ENCODE peak calls at places on chromosomes 2 and 18, in four cellular contexts. One of them, this sample, is unnamed. For H3K4me1, the result is how much of the 10 kb centered on the place peaks cover.

GRCh38 chr2:157900203-157900602 is 24.1 kb upstream of the ACVR1 start:
- DNase-seq in right cardiac atrium: no peak
- DNase-seq in neural progenitor cell: no peak
- DNase-seq in IMR-90: no peak
- DNase-seq in this sample: no peak

GRCh38 chr2:147679664-147680502 is 164.9 kb upstream of the ACVR2A start:
- DNase-seq in right cardiac atrium: no peak
- DNase-seq in IMR-90: peak
- DNase-seq in neural progenitor cell: no peak
- DNase-seq in this sample: no peak

GRCh38 chr2:26588576-26588975 is 52.6 kb downstream of the CIB4 start:
- DNase-seq in neural progenitor cell: no peak
- DNase-seq in right cardiac atrium: no peak
- DNase-seq in IMR-90: no peak
- DNase-seq in this sample: no peak

GRCh38 chr2:86298411-86299390 is 38.7 kb downstream of the REEP1 start:
- DNase-seq in right cardiac atrium: no peak
- DNase-seq in IMR-90: no peak
- DNase-seq in neural progenitor cell: peak
- DNase-seq in this sample: peak

GRCh38 chr18:50218432-50219197 is 23.7 kb upstream of the MYO5B start:
- DNase-seq in neural progenitor cell: peak
- DNase-seq in IMR-90: peak
- DNase-seq in right cardiac atrium: no peak
- DNase-seq in this sample: peak

GRCh38 chr2:212337036-212337435 is 201.6 kb downstream of the ERBB4 start:
- DNase-seq in IMR-90: no peak
- DNase-seq in neural progenitor cell: no peak
- DNase-seq in right cardiac atrium: no peak
- DNase-seq in this sample: no peak

GRCh38 chr2:175964195-175964594 is 37.9 kb downstream of the LNPK start:
- DNase-seq in right cardiac atrium: no peak
- DNase-seq in IMR-90: no peak
- DNase-seq in neural progenitor cell: no peak
- DNase-seq in this sample: no peak

GRCh38 chr2:7052404-7052803 is 135.2 kb downstream of the RNF144A start:
- DNase-seq in right cardiac atrium: no peak
- DNase-seq in IMR-90: no peak
- DNase-seq in neural progenitor cell: no peak
- DNase-seq in this sample: no peak

GRCh38 chr18:32351014-32351413 is 119.7 kb downstream of the GAREM1 start:
- DNase-seq in neural progenitor cell: no peak
- DNase-seq in IMR-90: peak
- DNase-seq in right cardiac atrium: no peak
- DNase-seq in this sample: no peak

GRCh38 chr2:239593965-239594771 is 193.3 kb upstream of the HDAC4 start:
- DNase-seq in right cardiac atrium: peak
- DNase-seq in neural progenitor cell: no peak
- DNase-seq in IMR-90: no peak
- DNase-seq in this sample: peak

GRCh38 chr18:45275367-45276113 is 339.7 kb upstream of the SLC14A2 start:
- DNase-seq in IMR-90: peak
- DNase-seq in right cardiac atrium: no peak
- DNase-seq in neural progenitor cell: peak
- DNase-seq in this sample: no peak

GRCh38 chr2:46434851-46435273 is 44.5 kb upstream of the TMEM247 start:
- DNase-seq in neural progenitor cell: no peak
- DNase-seq in IMR-90: peak
- DNase-seq in right cardiac atrium: no peak
- DNase-seq in this sample: no peak

GRCh38 chr18:77209587-77209986 is 40.1 kb upstream of the GALR1 start:
- DNase-seq in IMR-90: peak
- DNase-seq in neural progenitor cell: no peak
- DNase-seq in right cardiac atrium: peak
- DNase-seq in this sample: no peak

GRCh38 chr18:58100154-58100553 is 56.1 kb downstream of the NEDD4L start:
- DNase-seq in IMR-90: no peak
- DNase-seq in right cardiac atrium: no peak
- DNase-seq in neural progenitor cell: no peak
- DNase-seq in this sample: no peak

GRCh38 chr18:58102020-58102419 is 58.0 kb downstream of the NEDD4L start:
- DNase-seq in right cardiac atrium: no peak
- DNase-seq in neural progenitor cell: no peak
- DNase-seq in IMR-90: no peak
- DNase-seq in this sample: no peak

GRCh38 chr18:58102875-58103274 is 58.8 kb downstream of the NEDD4L start:
- DNase-seq in IMR-90: no peak
- DNase-seq in right cardiac atrium: no peak
- DNase-seq in neural progenitor cell: no peak
- DNase-seq in this sample: no peak

GRCh38 chr18:58103339-58103930 is 59.4 kb downstream of the NEDD4L start:
- DNase-seq in neural progenitor cell: no peak
- DNase-seq in IMR-90: peak
- DNase-seq in right cardiac atrium: no peak
- DNase-seq in this sample: no peak

DNA sequence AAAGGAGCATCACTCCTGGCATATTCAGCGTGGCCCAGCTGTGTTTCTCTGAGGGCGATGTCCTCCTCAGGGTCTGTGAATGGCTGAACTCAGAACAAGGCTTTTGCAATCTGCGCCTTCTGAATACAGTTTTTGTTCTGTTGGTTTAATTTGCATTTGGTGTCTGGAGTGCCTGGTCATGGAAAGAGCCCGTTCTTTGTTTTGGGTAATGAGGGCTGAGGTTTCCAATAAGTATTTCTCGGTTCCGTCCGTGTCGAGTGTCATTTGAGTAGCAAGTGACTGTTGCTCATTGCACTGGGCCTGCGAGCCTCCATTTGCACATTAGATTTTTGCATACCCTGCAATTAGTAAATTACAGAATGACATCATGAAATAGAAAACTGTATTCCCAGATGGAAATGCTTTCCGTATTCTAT is 57.3 kb downstream of the NEDD4L start:
- DNase-seq in neural progenitor cell: peak
- DNase-seq in right cardiac atrium: no peak
- DNase-seq in IMR-90: no peak
- DNase-seq in this sample: no peak
- H3K4me1 ChIP-seq in neural progenitor cell: under half
- H3K4me1 ChIP-seq in right cardiac atrium: under half
- H3K4me1 ChIP-seq in IMR-90: under half
- H3K4me1 ChIP-seq in this sample: half or more

GRCh38 chr18:74286106-74286856 is 5.5 kb downstream of the CYB5A start:
- DNase-seq in right cardiac atrium: no peak
- DNase-seq in neural progenitor cell: no peak
- DNase-seq in IMR-90: peak
- DNase-seq in this sample: no peak
- H3K4me1 ChIP-seq in right cardiac atrium: under half
- H3K4me1 ChIP-seq in neural progenitor cell: under half
- H3K4me1 ChIP-seq in IMR-90: under half
- H3K4me1 ChIP-seq in this sample: half or more

GRCh38 chr2:20977497-20977896 is 66.4 kb downstream of the APOB start:
- DNase-seq in right cardiac atrium: no peak
- DNase-seq in neural progenitor cell: no peak
- DNase-seq in IMR-90: no peak
- DNase-seq in this sample: no peak

GRCh38 chr2:20976527-20976926 is 67.3 kb downstream of the APOB start:
- DNase-seq in IMR-90: no peak
- DNase-seq in right cardiac atrium: no peak
- DNase-seq in neural progenitor cell: no peak
- DNase-seq in this sample: no peak

GRCh38 chr2:20972110-20972509 is 71.8 kb downstream of the APOB start:
- DNase-seq in neural progenitor cell: no peak
- DNase-seq in IMR-90: no peak
- DNase-seq in right cardiac atrium: no peak
- DNase-seq in this sample: no peak

GRCh38 chr2:20972792-20973565 is 70.9 kb downstream of the APOB start:
- DNase-seq in IMR-90: no peak
- DNase-seq in right cardiac atrium: no peak
- DNase-seq in neural progenitor cell: no peak
- DNase-seq in this sample: no peak
- H3K4me1 ChIP-seq in IMR-90: under half
- H3K4me1 ChIP-seq in right cardiac atrium: under half
- H3K4me1 ChIP-seq in neural progenitor cell: under half
- H3K4me1 ChIP-seq in this sample: under half

DNA sequence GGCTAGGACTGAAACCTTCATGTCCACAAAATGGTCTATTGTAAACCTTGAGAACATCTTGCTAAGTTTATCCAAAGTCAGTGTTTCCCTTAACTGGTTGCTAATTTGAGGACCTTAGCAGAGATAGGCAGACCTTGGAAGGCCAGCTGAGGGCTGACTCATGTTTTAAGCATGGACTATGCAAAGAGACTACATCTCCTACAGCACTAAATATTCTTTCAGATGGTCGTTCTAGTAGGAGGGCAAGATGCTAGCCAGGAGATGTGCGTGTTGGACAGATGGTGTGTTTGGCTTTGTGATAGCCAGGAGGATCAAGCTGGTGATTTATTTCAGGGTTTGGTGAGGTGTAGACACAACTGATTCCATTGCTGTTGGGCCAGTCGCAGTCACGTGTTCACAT is 75.8 kb downstream of the NRP2 start:
- DNase-seq in right cardiac atrium: peak
- DNase-seq in IMR-90: peak
- DNase-seq in neural progenitor cell: no peak
- DNase-seq in this sample: no peak
- H3K4me1 ChIP-seq in right cardiac atrium: under half
- H3K4me1 ChIP-seq in IMR-90: under half
- H3K4me1 ChIP-seq in neural progenitor cell: under half
- H3K4me1 ChIP-seq in this sample: half or more

DNA sequence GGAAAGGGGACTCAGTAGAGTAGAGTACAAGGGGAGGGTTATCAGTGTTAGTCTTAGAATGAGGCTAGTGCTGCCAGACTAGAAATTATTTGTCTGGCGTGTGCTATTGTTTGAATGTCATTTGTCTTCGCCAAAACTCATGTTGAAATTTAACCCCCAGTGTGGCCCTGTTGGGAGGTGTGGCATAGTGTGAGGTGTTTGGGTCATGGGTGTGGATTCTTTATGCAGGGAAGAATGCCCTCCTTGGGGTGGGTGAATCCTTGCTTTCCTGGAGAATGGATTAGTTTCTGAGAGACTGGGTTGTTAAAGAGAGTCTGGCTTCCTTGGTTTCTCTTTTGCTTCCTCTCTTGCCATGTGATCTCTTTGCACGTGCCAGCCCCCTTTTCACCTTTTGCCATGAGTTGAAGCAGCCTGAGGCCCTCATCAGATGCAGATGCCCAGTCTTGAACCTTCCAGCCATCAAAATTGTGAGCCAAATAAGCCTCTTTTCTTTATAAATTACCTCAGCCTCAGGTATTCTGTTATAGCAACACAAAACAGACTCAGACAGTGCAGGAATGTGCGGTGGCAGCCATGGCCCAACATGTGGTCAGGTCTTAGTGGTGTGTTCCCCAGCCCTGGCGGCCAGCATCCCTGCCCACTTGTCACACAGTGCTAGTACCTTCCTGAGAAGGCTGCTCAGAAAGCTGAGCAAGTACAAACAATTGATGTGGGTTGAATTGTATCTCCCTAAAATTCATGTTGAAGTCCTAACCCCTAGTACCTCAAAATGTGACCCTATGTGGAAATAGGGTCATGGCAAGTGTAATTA is 48.4 kb upstream of the NAB1 start:
- DNase-seq in right cardiac atrium: no peak
- DNase-seq in neural progenitor cell: no peak
- DNase-seq in IMR-90: no peak
- DNase-seq in this sample: no peak
- H3K4me1 ChIP-seq in right cardiac atrium: under half
- H3K4me1 ChIP-seq in neural progenitor cell: under half
- H3K4me1 ChIP-seq in IMR-90: under half
- H3K4me1 ChIP-seq in this sample: under half

DNA sequence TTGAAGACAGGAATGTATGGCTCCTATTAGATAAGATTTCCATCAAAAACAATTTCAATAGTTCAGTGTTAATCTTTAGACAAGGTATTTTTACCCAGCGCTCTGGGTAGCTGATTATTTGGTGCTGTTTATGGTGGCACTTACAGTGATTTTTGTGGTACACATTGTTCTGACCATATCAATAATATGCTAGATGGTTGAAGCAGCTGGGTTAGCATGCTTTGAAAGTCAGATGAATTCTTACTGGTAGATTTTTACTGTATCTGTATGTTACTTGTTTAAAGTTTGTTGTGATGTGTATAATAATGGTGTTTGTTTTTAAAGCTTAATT is 6.3 kb downstream of the SOCS6 start:
- DNase-seq in neural progenitor cell: no peak
- DNase-seq in right cardiac atrium: no peak
- DNase-seq in IMR-90: no peak
- DNase-seq in this sample: no peak
- H3K4me1 ChIP-seq in neural progenitor cell: under half
- H3K4me1 ChIP-seq in right cardiac atrium: under half
- H3K4me1 ChIP-seq in IMR-90: under half
- H3K4me1 ChIP-seq in this sample: under half

GRCh38 chr2:219253753-219254589 is at the start of gene TUBA4A:
- DNase-seq in right cardiac atrium: peak
- DNase-seq in IMR-90: peak
- DNase-seq in neural progenitor cell: peak
- DNase-seq in this sample: peak

GRCh38 chr2:219252570-219252899 is 508 bp upstream of the TUBA4B start:
- DNase-seq in right cardiac atrium: no peak
- DNase-seq in IMR-90: no peak
- DNase-seq in neural progenitor cell: peak
- DNase-seq in this sample: peak

GRCh38 chr2:219252900-219253752 is at the start of gene TUBA4B:
- DNase-seq in neural progenitor cell: peak
- DNase-seq in IMR-90: peak
- DNase-seq in right cardiac atrium: peak
- DNase-seq in this sample: peak

GRCh38 chr2:219252084-219252483 is 959 bp upstream of the TUBA4B start:
- DNase-seq in neural progenitor cell: no peak
- DNase-seq in right cardiac atrium: no peak
- DNase-seq in IMR-90: no peak
- DNase-seq in this sample: no peak

DNA sequence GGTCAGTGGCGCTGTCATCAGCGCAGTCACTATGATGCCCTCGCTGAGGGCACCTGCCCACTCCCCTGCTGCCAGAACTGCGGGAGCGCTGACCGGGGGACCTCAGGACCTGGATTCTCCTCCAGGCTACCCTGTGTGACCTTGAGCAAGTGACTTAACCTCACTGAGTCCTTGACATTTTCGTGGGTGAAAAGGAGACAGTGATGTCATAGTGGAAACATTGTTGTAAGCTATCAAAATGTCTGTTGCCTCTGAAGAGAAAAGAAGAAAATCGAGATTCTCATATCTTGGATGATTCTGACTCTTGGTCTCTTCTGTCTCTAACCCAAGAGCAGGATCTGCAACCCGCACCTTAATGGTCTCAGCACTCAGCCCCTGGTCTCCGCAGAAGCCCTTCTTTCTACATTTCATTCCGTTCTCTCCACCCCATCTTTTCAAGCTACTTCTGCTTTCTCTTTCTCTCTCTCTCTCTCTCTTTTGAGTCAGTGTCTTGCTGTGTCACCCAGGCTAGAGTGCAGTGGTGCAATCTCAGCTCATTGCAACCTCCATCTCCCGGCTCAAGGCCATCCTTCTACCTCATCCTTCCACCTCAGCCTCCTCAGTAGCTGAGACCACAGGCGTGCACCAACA is 987 bp upstream of the TUBA4A start:
- DNase-seq in IMR-90: no peak
- DNase-seq in neural progenitor cell: no peak
- DNase-seq in right cardiac atrium: no peak
- DNase-seq in this sample: peak
- H3K4me1 ChIP-seq in IMR-90: under half
- H3K4me1 ChIP-seq in neural progenitor cell: under half
- H3K4me1 ChIP-seq in right cardiac atrium: under half
- H3K4me1 ChIP-seq in this sample: under half

GRCh38 chr2:230723363-230723762 is 10.7 kb downstream of the CAB39 start:
- DNase-seq in IMR-90: no peak
- DNase-seq in right cardiac atrium: no peak
- DNase-seq in neural progenitor cell: no peak
- DNase-seq in this sample: no peak
- H3K4me1 ChIP-seq in IMR-90: under half
- H3K4me1 ChIP-seq in right cardiac atrium: under half
- H3K4me1 ChIP-seq in neural progenitor cell: under half
- H3K4me1 ChIP-seq in this sample: under half

This sample was measured in adrenal gland.